ENCODE peak calls at places on chromosomes 4 and X, in five cellular contexts. J, G, L, E and W are unnamed samples. For H3K27me3, the result is how much of the 10 kb centered on the place peaks cover.

GRCh38 chrX:13386636-13387035 is 66.8 kb upstream of the ATXN3L start:
- DNase-seq in J (no peak), E (no peak), L (no peak), G (no peak), W (no peak)

GRCh38 chrX:5595570-5595969 is 633.1 kb downstream of the NLGN4X start:
- DNase-seq in L (no peak), G (no peak), E (no peak), J (no peak), W (no peak)

GRCh38 chr4:181896609-181897008 is 346.6 kb upstream of the TENM3 start:
- DNase-seq in L (peak), J (no peak), G (no peak), E (no peak), W (no peak)

GRCh38 chrX:86348669-86349068 is 200.4 kb downstream of the DACH2 start:
- DNase-seq in J (no peak), L (no peak), G (no peak), E (no peak), W (no peak)

GRCh38 chr4:172871381-172871780 is 297.2 kb upstream of the GALNT7 start:
- DNase-seq in G (no peak), J (no peak), E (no peak), L (no peak), W (no peak)

GRCh38 chr4:120671538-120671937 is 251.0 kb downstream of the PRDM5 start:
- DNase-seq in E (no peak), L (no peak), G (no peak), J (no peak), W (no peak)

GRCh38 chrX:87578978-87579377 is 61.4 kb downstream of the KLHL4 start:
- DNase-seq in J (no peak), E (no peak), G (no peak), L (no peak), W (no peak)

GRCh38 chr4:56874166-56874565 is 33.5 kb upstream of the REST start:
- DNase-seq in G (no peak), L (no peak), J (no peak), E (no peak), W (no peak)

GRCh38 chr4:84964995-84965557 is 1.4 kb downstream of the WDFY3 start:
- DNase-seq in E (no peak), G (no peak), L (no peak), J (no peak), W (no peak)

GRCh38 chrX:24542756-24543155 is 77.7 kb downstream of the PDK3 start:
- DNase-seq in E (no peak), J (no peak), G (no peak), L (no peak), W (no peak)

GRCh38 chrX:100407784-100408642 is 2.1 kb downstream of the PCDH19 start:
- DNase-seq in J (no peak), G (no peak), L (no peak), E (no peak), W (peak)
- H3K4me3 ChIP-seq in J (peak), G (peak), L (no peak), E (peak), W (peak)

GRCh38 chr4:3639613-3640586 is 107.7 kb upstream of the LRPAP1 start:
- DNase-seq in G (no peak), L (no peak), J (no peak), E (no peak), W (peak)
- H3K27ac ChIP-seq in G (peak), L (no peak), J (no peak), E (no peak), W (no peak)

GRCh38 chr4:122005064-122005755 is 53.4 kb upstream of the TRPC3 start:
- DNase-seq in G (no peak), L (peak), E (no peak), J (no peak), W (no peak)

GRCh38 chr4:122003335-122003734 is 51.5 kb upstream of the TRPC3 start:
- DNase-seq in E (no peak), J (no peak), L (no peak), G (no peak), W (no peak)

GRCh38 chr4:122009524-122009923 is 57.7 kb upstream of the TRPC3 start:
- DNase-seq in E (no peak), J (no peak), G (no peak), L (no peak), W (no peak)

GRCh38 chr4:122010610-122011009 is 58.8 kb upstream of the TRPC3 start:
- DNase-seq in E (no peak), J (no peak), G (no peak), L (peak), W (no peak)

DNA sequence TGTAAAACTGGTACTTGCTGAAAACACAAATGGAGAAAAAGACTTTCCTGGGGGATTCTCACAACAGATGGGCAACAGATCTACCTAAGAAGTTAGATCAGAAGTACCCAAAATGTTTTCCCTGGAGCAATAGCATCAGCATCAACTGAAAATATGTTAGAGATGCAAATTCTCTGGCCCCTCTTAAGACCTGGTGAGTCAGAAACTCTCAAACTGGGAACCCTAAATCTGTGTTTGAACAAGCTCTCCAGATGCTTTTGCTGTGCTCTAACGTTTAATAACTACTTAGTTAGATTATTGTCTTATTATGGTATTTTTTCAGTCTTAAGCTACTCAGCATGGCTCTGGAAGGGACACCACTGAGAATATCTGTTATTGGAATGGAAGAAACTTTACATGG is 55.2 kb upstream of the TRPC3 start:
- DNase-seq in L (no peak), E (no peak), G (no peak), J (no peak), W (no peak)
- H3K27me3 ChIP-seq in L (under half), E (under half), G (under half), J (under half), W (under half)

DNA sequence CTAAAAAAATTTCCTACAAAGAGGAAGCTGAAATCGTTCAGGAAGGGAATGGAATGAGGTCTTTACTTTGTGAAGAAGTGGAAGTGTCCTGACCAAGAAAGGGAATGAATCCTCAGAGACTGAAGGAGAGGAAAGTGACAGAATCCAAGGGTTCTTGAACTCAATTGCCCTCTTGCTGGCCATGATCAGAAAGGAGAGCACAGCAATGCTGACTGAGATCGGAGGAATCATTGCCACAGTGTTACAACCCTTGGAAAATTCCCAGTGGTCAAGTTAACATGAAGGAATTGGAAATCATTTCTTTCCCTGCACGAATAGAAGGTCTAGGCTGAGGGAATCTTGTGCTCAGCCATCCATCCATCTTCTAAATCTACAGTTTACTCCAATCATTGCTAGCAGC is 190.0 kb upstream of the NEIL3 start:
- DNase-seq in L (no peak), J (no peak), E (no peak), G (no peak), W (no peak)
- H3K4me3 ChIP-seq in L (no peak), J (no peak), E (no peak), G (no peak), W (no peak)